ENCODE peak calls at places on chromosomes 11 and 22, in seven cellular contexts. One of them, this sample, is unnamed.

GRCh38 chr11:67056640-67057409 is at the start of gene RHOD:
- DNase-seq in AG04449: no peak
- DNase-seq in type B pancreatic cell: no peak
- DNase-seq in fibroblast of lung: peak; percentile 50
- DNase-seq in upper lobe of right lung: peak; percentile 88
- DNase-seq in colonic mucosa: peak; percentile 61
- DNase-seq in mesothelial cell of epicardium: peak; percentile 80
- DNase-seq in this sample: no peak

GRCh38 chr22:45493286-45493771 is 9.4 kb upstream of the FBLN1 start:
- DNase-seq in colonic mucosa: no peak
- DNase-seq in type B pancreatic cell: no peak
- DNase-seq in AG04449: no peak
- DNase-seq in fibroblast of lung: peak; percentile 65
- DNase-seq in upper lobe of right lung: peak; percentile 37
- DNase-seq in mesothelial cell of epicardium: no peak
- DNase-seq in this sample: no peak

GRCh38 chr11:1223346-1224108 is 661 bp downstream of the MUC5B start:
- DNase-seq in AG04449: no peak
- DNase-seq in fibroblast of lung: no peak
- DNase-seq in colonic mucosa: peak; percentile 41
- DNase-seq in upper lobe of right lung: peak; percentile 57
- DNase-seq in mesothelial cell of epicardium: no peak
- DNase-seq in type B pancreatic cell: peak; percentile 68
- DNase-seq in this sample: no peak

GRCh38 chr11:119144825-119145476 is 3.9 kb upstream of the ABCG4 start:
- DNase-seq in upper lobe of right lung: peak; percentile 55
- DNase-seq in AG04449: no peak
- DNase-seq in colonic mucosa: peak; percentile 76
- DNase-seq in type B pancreatic cell: no peak
- DNase-seq in fibroblast of lung: peak; percentile 71
- DNase-seq in mesothelial cell of epicardium: peak; percentile 56
- DNase-seq in this sample: no peak

GRCh38 chr22:20021196-20022181 is 579 bp downstream of the TANGO2 start:
- DNase-seq in AG04449: peak; percentile 2
- DNase-seq in type B pancreatic cell: no peak
- DNase-seq in mesothelial cell of epicardium: peak; percentile 45
- DNase-seq in colonic mucosa: peak; percentile 47
- DNase-seq in fibroblast of lung: peak; percentile 58
- DNase-seq in upper lobe of right lung: peak; percentile 83
- DNase-seq in this sample: no peak

GRCh38 chr11:71425851-71426250 is 22.3 kb downstream of the DHCR7 start:
- DNase-seq in upper lobe of right lung: peak; percentile 22
- DNase-seq in colonic mucosa: no peak
- DNase-seq in mesothelial cell of epicardium: no peak
- DNase-seq in AG04449: no peak
- DNase-seq in type B pancreatic cell: no peak
- DNase-seq in fibroblast of lung: no peak
- DNase-seq in this sample: no peak

GRCh38 chr22:45970709-45971388 is 6.1 kb downstream of the WNT7B start:
- DNase-seq in upper lobe of right lung: no peak
- DNase-seq in colonic mucosa: no peak
- DNase-seq in fibroblast of lung: peak; percentile 72
- DNase-seq in AG04449: no peak
- DNase-seq in type B pancreatic cell: no peak
- DNase-seq in mesothelial cell of epicardium: no peak
- DNase-seq in this sample: no peak

GRCh38 chr22:43310311-43310710 is 32.9 kb downstream of the SCUBE1 start:
- DNase-seq in type B pancreatic cell: no peak
- DNase-seq in upper lobe of right lung: no peak
- DNase-seq in AG04449: no peak
- DNase-seq in mesothelial cell of epicardium: no peak
- DNase-seq in colonic mucosa: no peak
- DNase-seq in fibroblast of lung: no peak
- DNase-seq in this sample: no peak

GRCh38 chr11:79208126-79208525 is 232.7 kb downstream of the TENM4 start:
- DNase-seq in colonic mucosa: no peak
- DNase-seq in mesothelial cell of epicardium: no peak
- DNase-seq in AG04449: no peak
- DNase-seq in upper lobe of right lung: no peak
- DNase-seq in type B pancreatic cell: no peak
- DNase-seq in fibroblast of lung: no peak
- DNase-seq in this sample: no peak

GRCh38 chr11:2380396-2380795 is 3.3 kb downstream of the CD81 start:
- DNase-seq in type B pancreatic cell: no peak
- DNase-seq in upper lobe of right lung: no peak
- DNase-seq in colonic mucosa: no peak
- DNase-seq in mesothelial cell of epicardium: no peak
- DNase-seq in AG04449: no peak
- DNase-seq in fibroblast of lung: no peak
- DNase-seq in this sample: no peak

GRCh38 chr22:24516301-24516737 is 21.2 kb downstream of the UPB1 start:
- DNase-seq in type B pancreatic cell: no peak
- DNase-seq in colonic mucosa: no peak
- DNase-seq in upper lobe of right lung: no peak
- DNase-seq in fibroblast of lung: peak; percentile 93
- DNase-seq in mesothelial cell of epicardium: peak; percentile 53
- DNase-seq in AG04449: peak; percentile 78
- DNase-seq in this sample: peak; percentile 67

GRCh38 chr11:9745411-9746211 is 81.7 kb downstream of the SWAP70 start:
- DNase-seq in AG04449: no peak
- DNase-seq in fibroblast of lung: no peak
- DNase-seq in upper lobe of right lung: no peak
- DNase-seq in type B pancreatic cell: no peak
- DNase-seq in colonic mucosa: no peak
- DNase-seq in mesothelial cell of epicardium: no peak
- DNase-seq in this sample: no peak

GRCh38 chr11:65496304-65497140 is 2.3 kb upstream of the MALAT1 start:
- DNase-seq in type B pancreatic cell: no peak
- DNase-seq in colonic mucosa: no peak
- DNase-seq in fibroblast of lung: peak; percentile 48
- DNase-seq in mesothelial cell of epicardium: no peak
- DNase-seq in upper lobe of right lung: peak; percentile 57
- DNase-seq in AG04449: no peak
- DNase-seq in this sample: no peak

GRCh38 chr11:21615871-21616270 is 577.0 kb upstream of the ANO5 start:
- DNase-seq in type B pancreatic cell: no peak
- DNase-seq in mesothelial cell of epicardium: no peak
- DNase-seq in AG04449: no peak
- DNase-seq in fibroblast of lung: no peak
- DNase-seq in colonic mucosa: no peak
- DNase-seq in upper lobe of right lung: no peak
- DNase-seq in this sample: no peak

GRCh38 chr22:22463855-22464540 is 44.5 kb downstream of the ZNF280B start:
- DNase-seq in type B pancreatic cell: no peak
- DNase-seq in fibroblast of lung: peak; percentile 40
- DNase-seq in upper lobe of right lung: no peak
- DNase-seq in mesothelial cell of epicardium: peak; percentile 69
- DNase-seq in AG04449: no peak
- DNase-seq in colonic mucosa: peak; percentile 64
- DNase-seq in this sample: peak; percentile 12

GRCh38 chr22:36028646-36029405 is at the start of gene RBFOX2:
- DNase-seq in fibroblast of lung: peak; percentile 96
- DNase-seq in colonic mucosa: peak; percentile 98
- DNase-seq in mesothelial cell of epicardium: peak; percentile 98
- DNase-seq in AG04449: peak; percentile 74
- DNase-seq in type B pancreatic cell: peak; percentile 99
- DNase-seq in upper lobe of right lung: peak; percentile 98
- DNase-seq in this sample: no peak

GRCh38 chr11:61495801-61496601 is 12.5 kb upstream of the LRRC10B start:
- DNase-seq in AG04449: no peak
- DNase-seq in mesothelial cell of epicardium: no peak
- DNase-seq in colonic mucosa: no peak
- DNase-seq in fibroblast of lung: no peak
- DNase-seq in upper lobe of right lung: no peak
- DNase-seq in type B pancreatic cell: no peak
- DNase-seq in this sample: no peak

GRCh38 chr22:44436656-44437492 is 61.2 kb downstream of the RTL6 start:
- DNase-seq in type B pancreatic cell: no peak
- DNase-seq in AG04449: no peak
- DNase-seq in colonic mucosa: no peak
- DNase-seq in mesothelial cell of epicardium: no peak
- DNase-seq in upper lobe of right lung: peak; percentile 45
- DNase-seq in fibroblast of lung: no peak
- DNase-seq in this sample: no peak

GRCh38 chr11:3659595-3660515 is 11.3 kb downstream of the CHRNA10 start:
- DNase-seq in upper lobe of right lung: no peak
- DNase-seq in colonic mucosa: no peak
- DNase-seq in type B pancreatic cell: no peak
- DNase-seq in fibroblast of lung: no peak
- DNase-seq in mesothelial cell of epicardium: no peak
- DNase-seq in AG04449: no peak
- DNase-seq in this sample: no peak

GRCh38 chr22:37726240-37726887 is 29.5 kb downstream of the TRIOBP start:
- DNase-seq in fibroblast of lung: no peak
- DNase-seq in colonic mucosa: no peak
- DNase-seq in upper lobe of right lung: no peak
- DNase-seq in mesothelial cell of epicardium: no peak
- DNase-seq in AG04449: no peak
- DNase-seq in type B pancreatic cell: no peak
- DNase-seq in this sample: no peak
- TF ChIP-seq CTCF in fibroblast of lung: peak; percentile 39
- TF ChIP-seq CTCF in colonic mucosa: no peak
- TF ChIP-seq CTCF in upper lobe of right lung: no peak
- TF ChIP-seq CTCF in mesothelial cell of epicardium: no peak
- TF ChIP-seq CTCF in AG04449: no peak
- TF ChIP-seq CTCF in type B pancreatic cell: peak; percentile 20
- TF ChIP-seq CTCF in this sample: peak; percentile 43

GRCh38 chr11:43119275-43119970 is 192.4 kb upstream of the API5 start:
- DNase-seq in type B pancreatic cell: no peak
- DNase-seq in fibroblast of lung: no peak
- DNase-seq in colonic mucosa: no peak
- DNase-seq in upper lobe of right lung: no peak
- DNase-seq in AG04449: no peak
- DNase-seq in mesothelial cell of epicardium: no peak
- DNase-seq in this sample: no peak
- TF ChIP-seq CTCF in type B pancreatic cell: peak; percentile 26
- TF ChIP-seq CTCF in fibroblast of lung: no peak
- TF ChIP-seq CTCF in colonic mucosa: no peak
- TF ChIP-seq CTCF in upper lobe of right lung: no peak
- TF ChIP-seq CTCF in AG04449: no peak
- TF ChIP-seq CTCF in mesothelial cell of epicardium: no peak
- TF ChIP-seq CTCF in this sample: no peak

DNA sequence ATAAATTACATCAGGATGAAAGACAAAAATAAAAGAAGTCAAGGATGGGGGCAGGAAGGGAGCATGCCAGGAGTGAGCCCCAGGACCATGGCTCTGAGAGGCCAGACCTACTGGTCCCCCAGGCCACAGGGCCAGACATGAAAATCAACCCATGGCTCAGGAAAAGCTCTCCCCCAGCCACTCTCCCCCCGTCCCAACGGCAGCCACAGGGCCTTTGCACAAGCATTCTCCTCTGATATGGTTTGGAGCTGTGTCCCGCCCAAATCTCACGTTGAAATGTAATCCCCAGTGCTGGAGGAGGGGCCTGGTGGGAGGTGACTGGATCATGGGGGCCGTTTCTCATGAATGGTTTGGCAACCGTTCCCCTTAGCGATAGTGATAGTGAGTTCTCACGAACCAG is 80.8 kb upstream of the ANO1 start:
- DNase-seq in colonic mucosa: no peak
- DNase-seq in type B pancreatic cell: no peak
- DNase-seq in fibroblast of lung: no peak
- DNase-seq in mesothelial cell of epicardium: no peak
- DNase-seq in AG04449: no peak
- DNase-seq in upper lobe of right lung: peak; percentile 26
- DNase-seq in this sample: no peak
- TF ChIP-seq CTCF in colonic mucosa: no peak
- TF ChIP-seq CTCF in type B pancreatic cell: no peak
- TF ChIP-seq CTCF in fibroblast of lung: no peak
- TF ChIP-seq CTCF in mesothelial cell of epicardium: no peak
- TF ChIP-seq CTCF in AG04449: no peak
- TF ChIP-seq CTCF in upper lobe of right lung: no peak
- TF ChIP-seq CTCF in this sample: no peak

GRCh38 chr11:124746621-124747243 is 5.3 kb downstream of the VSIG2 start:
- DNase-seq in upper lobe of right lung: peak; percentile 94
- DNase-seq in colonic mucosa: peak; percentile 95
- DNase-seq in AG04449: no peak
- DNase-seq in fibroblast of lung: peak; percentile 58
- DNase-seq in type B pancreatic cell: no peak
- DNase-seq in mesothelial cell of epicardium: no peak
- DNase-seq in this sample: peak; percentile 64
- TF ChIP-seq CTCF in upper lobe of right lung: peak; percentile 51
- TF ChIP-seq CTCF in colonic mucosa: peak; percentile 32
- TF ChIP-seq CTCF in AG04449: peak; percentile 70
- TF ChIP-seq CTCF in fibroblast of lung: peak; percentile 64
- TF ChIP-seq CTCF in type B pancreatic cell: peak; percentile 53
- TF ChIP-seq CTCF in mesothelial cell of epicardium: no peak
- TF ChIP-seq CTCF in this sample: peak; percentile 67

GRCh38 chr11:47248664-47249377 is at the start of gene ACP2:
- DNase-seq in AG04449: no peak
- DNase-seq in colonic mucosa: peak; percentile 92
- DNase-seq in upper lobe of right lung: peak; percentile 94
- DNase-seq in mesothelial cell of epicardium: peak; percentile 87
- DNase-seq in type B pancreatic cell: peak; percentile 90
- DNase-seq in fibroblast of lung: peak; percentile 87
- DNase-seq in this sample: peak; percentile 57
- TF ChIP-seq CTCF in AG04449: peak; percentile 48
- TF ChIP-seq CTCF in colonic mucosa: no peak
- TF ChIP-seq CTCF in upper lobe of right lung: peak; percentile 5
- TF ChIP-seq CTCF in mesothelial cell of epicardium: no peak
- TF ChIP-seq CTCF in type B pancreatic cell: peak; percentile 33
- TF ChIP-seq CTCF in fibroblast of lung: peak; percentile 37
- TF ChIP-seq CTCF in this sample: peak; percentile 34

DNA sequence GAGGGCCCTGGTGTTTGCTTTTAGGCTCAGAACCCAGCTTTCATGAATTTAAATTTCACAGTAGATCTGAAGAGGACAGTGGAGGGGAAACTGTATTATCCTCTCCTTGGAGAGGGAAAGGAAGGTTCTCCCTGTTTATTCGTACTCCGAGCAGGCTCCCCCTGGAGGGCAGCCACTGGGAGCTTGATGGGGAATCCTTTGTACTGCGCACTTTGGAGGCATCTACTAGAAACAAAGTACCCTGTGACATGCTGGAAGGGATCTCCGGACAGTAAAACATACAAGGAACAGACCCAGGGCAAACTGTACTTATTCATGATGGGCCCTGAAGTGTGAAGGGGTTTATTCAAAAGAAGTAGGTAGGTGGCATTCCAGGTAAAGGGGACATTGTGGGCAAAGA is 27.2 kb downstream of the NAV2 start:
- DNase-seq in fibroblast of lung: peak; percentile 12
- DNase-seq in upper lobe of right lung: no peak
- DNase-seq in type B pancreatic cell: no peak
- DNase-seq in mesothelial cell of epicardium: no peak
- DNase-seq in colonic mucosa: no peak
- DNase-seq in AG04449: no peak
- DNase-seq in this sample: no peak
- TF ChIP-seq CTCF in fibroblast of lung: peak; percentile 48
- TF ChIP-seq CTCF in upper lobe of right lung: no peak
- TF ChIP-seq CTCF in type B pancreatic cell: peak; percentile 62
- TF ChIP-seq CTCF in mesothelial cell of epicardium: no peak
- TF ChIP-seq CTCF in colonic mucosa: no peak
- TF ChIP-seq CTCF in AG04449: peak; percentile 36
- TF ChIP-seq CTCF in this sample: no peak

GRCh38 chr11:6269994-6270393 is 10.4 kb downstream of the CCKBR start:
- DNase-seq in mesothelial cell of epicardium: no peak
- DNase-seq in fibroblast of lung: no peak
- DNase-seq in type B pancreatic cell: no peak
- DNase-seq in upper lobe of right lung: no peak
- DNase-seq in AG04449: no peak
- DNase-seq in colonic mucosa: no peak
- DNase-seq in this sample: no peak
- TF ChIP-seq CTCF in mesothelial cell of epicardium: no peak
- TF ChIP-seq CTCF in fibroblast of lung: peak; percentile 2
- TF ChIP-seq CTCF in type B pancreatic cell: no peak
- TF ChIP-seq CTCF in upper lobe of right lung: no peak
- TF ChIP-seq CTCF in AG04449: no peak
- TF ChIP-seq CTCF in colonic mucosa: no peak
- TF ChIP-seq CTCF in this sample: no peak

This sample was measured in epithelial cell of proximal tubule.